ENCODE peak calls at places on chromosomes 4 and X, in four cellular contexts. One of them, this sample, is unnamed.

GRCh38 chrX:128929281-128930057 is 593.8 kb downstream of the SMARCA1 start:
- DNase-seq in GM23338: no peak
- DNase-seq in NCI-H460: no peak
- DNase-seq in GM04504: no peak
- DNase-seq in this sample: no peak

GRCh38 chr4:4647041-4647440 is 105.2 kb upstream of the STX18 start:
- DNase-seq in GM23338: no peak
- DNase-seq in NCI-H460: no peak
- DNase-seq in GM04504: no peak
- DNase-seq in this sample: no peak

GRCh38 chr4:38818441-38818976 is 13.9 kb upstream of the TLR1 start:
- DNase-seq in GM23338: no peak
- DNase-seq in NCI-H460: no peak
- DNase-seq in GM04504: no peak
- DNase-seq in this sample: no peak

GRCh38 chr4:15031993-15032660 is 29.8 kb downstream of the CPEB2 start:
- DNase-seq in GM23338: no peak
- DNase-seq in NCI-H460: no peak
- DNase-seq in GM04504: no peak
- DNase-seq in this sample: no peak

GRCh38 chrX:13836575-13836974 is 19.7 kb upstream of the GPM6B start:
- DNase-seq in GM23338: no peak
- DNase-seq in NCI-H460: no peak
- DNase-seq in GM04504: no peak
- DNase-seq in this sample: no peak

GRCh38 chr4:7154351-7154981 is 37.9 kb upstream of the SORCS2 start:
- DNase-seq in GM23338: no peak
- DNase-seq in NCI-H460: no peak
- DNase-seq in GM04504: no peak
- DNase-seq in this sample: no peak

GRCh38 chr4:118265312-118266144 is 87.3 kb downstream of the PRSS12 start:
- DNase-seq in GM23338: peak; percentile 60
- DNase-seq in NCI-H460: no peak
- DNase-seq in GM04504: no peak
- DNase-seq in this sample: no peak

GRCh38 chr4:22573198-22573597 is 57.3 kb upstream of the ADGRA3 start:
- DNase-seq in GM23338: no peak
- DNase-seq in NCI-H460: no peak
- DNase-seq in GM04504: peak; percentile 1
- DNase-seq in this sample: no peak

GRCh38 chr4:56874166-56874565 is 33.5 kb upstream of the REST start:
- DNase-seq in GM23338: peak; percentile 71
- DNase-seq in NCI-H460: no peak
- DNase-seq in GM04504: no peak
- DNase-seq in this sample: no peak

GRCh38 chr4:186243331-186243730 is 16.0 kb downstream of the KLKB1 start:
- DNase-seq in GM23338: peak; percentile 46
- DNase-seq in NCI-H460: no peak
- DNase-seq in GM04504: no peak
- DNase-seq in this sample: no peak

This sample was measured in H54.